ENCODE peak calls at places on chromosomes 12 and 14, in eight cellular contexts. Y is AG10803; B is HEK293T; V is thyroid gland; T is AG08395; G is stimulated activated CD4-positive, alpha-beta T cell treated with anti-CD3 and anti-CD28 coated beads, Interleukin-4, amount 100 ng/mL, for 48 hours; Z is cardiac muscle cell; K is progenitor cell of endocrine pancreas. M is an unnamed sample.

GRCh38 chr14:33646692-33647260 is 304.1 kb downstream of the EGLN3 start:
- DNase-seq in T (peak; percentile 20), V (no peak), Y (peak; percentile 66), K (no peak), B (no peak), G (no peak), Z (no peak), M (no peak)

GRCh38 chr14:104805941-104806624 is 5.2 kb downstream of the ZBTB42 start:
- DNase-seq in T (no peak), B (no peak), Y (no peak), Z (no peak), K (no peak), G (no peak), V (no peak), M (no peak)

GRCh38 chr12:15629108-15629507 is 160.1 kb downstream of the EPS8 start:
- DNase-seq in T (peak; percentile 70), Z (peak; percentile 59), V (peak; percentile 59), Y (peak; percentile 94), B (no peak), K (no peak), G (no peak), M (no peak)

GRCh38 chr14:92657457-92658142 is 90.8 kb downstream of the LGMN start:
- DNase-seq in T (no peak), V (peak; percentile 30), B (no peak), Z (no peak), K (no peak), G (no peak), Y (no peak), M (no peak)

GRCh38 chr12:84772281-84772680 is 140.3 kb downstream of the SLC6A15 start:
- DNase-seq in Y (peak; percentile 27), T (peak; percentile 43), G (no peak), V (no peak), Z (no peak), K (no peak), B (no peak), M (no peak)

GRCh38 chr14:98931911-98932310 is 340.1 kb downstream of the BCL11B start:
- DNase-seq in Y (no peak), B (no peak), Z (no peak), T (no peak), V (no peak), K (no peak), G (peak; percentile 18), M (no peak)

GRCh38 chr12:14148489-14149240 is 167.3 kb upstream of the GRIN2B start:
- DNase-seq in Y (no peak), K (no peak), T (no peak), Z (no peak), V (no peak), B (no peak), G (no peak), M (no peak)

GRCh38 chr14:97053941-97054340 is 256.8 kb downstream of the VRK1 start:
- DNase-seq in Z (no peak), T (no peak), B (no peak), K (no peak), V (no peak), Y (no peak), G (no peak), M (no peak)

GRCh38 chr12:130952106-130952505 is 1.6 kb upstream of the ADGRD1 start:
- DNase-seq in B (no peak), Y (no peak), K (no peak), T (no peak), Z (no peak), G (no peak), V (no peak), M (no peak)

GRCh38 chr12:113965951-113966797 is at the start of gene RBM19:
- DNase-seq in G (peak; percentile 93), K (peak; percentile 98), B (peak; percentile 99), Z (peak; percentile 99), Y (peak; percentile 96), V (peak; percentile 97), T (peak; percentile 100), M (peak; percentile 97)

GRCh38 chr14:26088260-26088659 is 509.6 kb downstream of the NOVA1 start:
- DNase-seq in G (no peak), B (peak; percentile 13), V (no peak), Z (no peak), Y (no peak), T (no peak), K (no peak), M (no peak)

GRCh38 chr12:96241484-96242256 is 47.5 kb downstream of the ELK3 start:
- DNase-seq in V (no peak), Y (peak; percentile 98), G (no peak), B (no peak), K (no peak), T (peak; percentile 93), Z (no peak), M (no peak)

GRCh38 chr14:67166450-67166853 is 22.8 kb upstream of the GARIN2 start:
- DNase-seq in Y (peak; percentile 55), G (no peak), B (peak; percentile 27), K (no peak), T (peak; percentile 45), Z (peak; percentile 43), V (peak; percentile 50), M (peak; percentile 8)

GRCh38 chr12:75533239-75533638 is 21.8 kb upstream of the KRR1 start:
- DNase-seq in K (no peak), T (no peak), B (no peak), G (no peak), Z (no peak), V (no peak), Y (no peak), M (no peak)

GRCh38 chr12:991350-992278 is 591 bp downstream of the ERC1 start:
- DNase-seq in K (peak; percentile 73), G (no peak), B (peak; percentile 66), Z (no peak), V (no peak), T (no peak), Y (no peak), M (no peak)

GRCh38 chr12:120783197-120783596 is 57.6 kb downstream of the ACADS start:
- DNase-seq in Y (peak; percentile 20), B (no peak), Z (no peak), T (peak; percentile 37), K (no peak), V (no peak), G (no peak), M (peak; percentile 5)

GRCh38 chr12:68823711-68824110 is 15.7 kb downstream of the MDM2 start:
- DNase-seq in K (no peak), Z (no peak), V (no peak), T (no peak), B (no peak), G (no peak), Y (no peak), M (no peak)

GRCh38 chr12:16198884-16199283 is 78.6 kb downstream of the SLC15A5 start:
- DNase-seq in Y (no peak), V (no peak), K (no peak), Z (no peak), T (no peak), B (no peak), G (no peak), M (no peak)

GRCh38 chr12:12791756-12792346 is 6.4 kb downstream of the APOLD1 start:
- DNase-seq in Y (peak; percentile 67), T (no peak), V (peak; percentile 27), K (no peak), G (no peak), Z (peak; percentile 59), B (no peak), M (no peak)

GRCh38 chr12:113276946-113277500 is 55.8 kb downstream of the TPCN1 start:
- DNase-seq in T (no peak), Y (no peak), V (peak; percentile 58), G (no peak), K (no peak), Z (no peak), B (no peak), M (no peak)

GRCh38 chr12:52415870-52416750 is 10.0 kb upstream of the KRT82 start:
- DNase-seq in Z (no peak), T (peak; percentile 81), Y (peak; percentile 80), G (no peak), K (no peak), V (no peak), B (no peak), M (no peak)

GRCh38 chr14:69355955-69356321 is 42.2 kb downstream of the ERH start:
- DNase-seq in V (peak; percentile 86), B (no peak), Y (peak; percentile 88), Z (no peak), T (peak; percentile 85), K (no peak), G (no peak), M (peak; percentile 11)

GRCh38 chr12:53044052-53044581 is 5.7 kb upstream of the TNS2 start:
- DNase-seq in V (no peak), Z (no peak), T (no peak), Y (peak; percentile 48), G (no peak), K (no peak), B (no peak), M (no peak)

GRCh38 chr14:102796661-102797190 is 19.5 kb downstream of the TRAF3 start:
- DNase-seq in G (no peak), V (no peak), Y (no peak), T (no peak), K (no peak), B (no peak), Z (no peak), M (no peak)

GRCh38 chr14:105487449-105487985 is 831 bp downstream of the CRIP1 start:
- DNase-seq in B (no peak), T (no peak), G (no peak), V (peak; percentile 50), K (no peak), Y (no peak), Z (no peak), M (no peak)

GRCh38 chr12:94152292-94153083 is 4.1 kb downstream of the PLXNC1 start:
- DNase-seq in T (no peak), B (no peak), K (no peak), V (no peak), Z (no peak), G (no peak), Y (no peak), M (no peak)

GRCh38 chr12:34393821-34394150 is 371.5 kb downstream of the ALG10 start:
- DNase-seq in V (no peak), Y (no peak), T (no peak), Z (no peak), G (no peak), B (no peak), K (no peak), M (no peak)

GRCh38 chr12:130981947-130982346 is 28.2 kb downstream of the ADGRD1 start:
- DNase-seq in B (no peak), K (no peak), V (no peak), T (no peak), G (no peak), Y (no peak), Z (no peak), M (no peak)

GRCh38 chr14:39266589-39266870 is 32.8 kb downstream of the MIA2 start:
- DNase-seq in Z (no peak), B (no peak), G (peak; percentile 18), Y (no peak), T (no peak), K (peak; percentile 49), V (peak; percentile 66), M (peak; percentile 39)

GRCh38 chr14:75884198-75884611 is 97.6 kb downstream of the TGFB3 start:
- DNase-seq in B (peak; percentile 32), V (no peak), G (no peak), Z (no peak), Y (peak; percentile 92), K (no peak), T (peak; percentile 75), M (peak; percentile 39)

M was measured in amniotic stem cell.